ENCODE peak calls at places on chromosomes 11 and 22, in seven cellular contexts. L is heart left ventricle, G is IMR-90, J is endodermal cell, V is hepatocyte, B is suprapubic skin, R is esophagus squamous epithelium. N is an unnamed sample.

GRCh38 chr11:45580399-45580798 is 85.0 kb downstream of the CHST1 start:
- DNase-seq in L (no peak), G (peak; percentile 34), J (peak; percentile 87), V (peak; percentile 61), B (no peak), R (no peak), N (no peak)

GRCh38 chr11:29135504-29135903 is 881.3 kb downstream of the KCNA4 start:
- DNase-seq in L (no peak), G (peak; percentile 80), J (no peak), V (no peak), B (no peak), R (no peak), N (no peak)

GRCh38 chr11:95680169-95680929 is 109.2 kb downstream of the FAM76B start:
- DNase-seq in L (no peak), G (peak; percentile 85), J (no peak), V (peak; percentile 66), B (no peak), R (no peak), N (no peak)

GRCh38 chr11:35009941-35010337 is 93.5 kb downstream of the PDHX start:
- DNase-seq in L (no peak), G (no peak), J (no peak), V (no peak), B (no peak), R (no peak), N (no peak)

GRCh38 chr11:26987726-26988125 is 6.2 kb upstream of the FIBIN start:
- DNase-seq in L (no peak), G (peak; percentile 22), J (no peak), V (no peak), B (no peak), R (no peak), N (no peak)

GRCh38 chr11:128484172-128484571 is 103.2 kb downstream of the ETS1 start:
- DNase-seq in L (no peak), G (no peak), J (peak; percentile 71), V (no peak), B (no peak), R (no peak), N (no peak)

GRCh38 chr11:62392944-62393628 is 25.7 kb upstream of the SCGB1A1 start:
- DNase-seq in L (no peak), G (no peak), J (no peak), V (peak; percentile 51), B (no peak), R (no peak), N (no peak)

GRCh38 chr11:30608534-30608933 is 22.4 kb upstream of the MPPED2 start:
- DNase-seq in L (no peak), G (no peak), J (peak; percentile 53), V (no peak), B (no peak), R (no peak), N (no peak)

GRCh38 chr11:75667268-75667830 is 1.5 kb downstream of the MAP6 start:
- DNase-seq in L (peak; percentile 34), G (no peak), J (peak; percentile 85), V (peak; percentile 57), B (no peak), R (no peak), N (no peak)

GRCh38 chr11:86041975-86042378 is 26.9 kb downstream of the PICALM start:
- DNase-seq in L (peak; percentile 79), G (peak; percentile 94), J (peak; percentile 85), V (peak; percentile 87), B (no peak), R (no peak), N (peak; percentile 60)

GRCh38 chr11:68338041-68338800 is 25.8 kb downstream of the LRP5 start:
- DNase-seq in L (no peak), G (peak; percentile 72), J (no peak), V (no peak), B (no peak), R (no peak), N (no peak)

GRCh38 chr11:20197881-20198280 is 37.6 kb upstream of the DBX1 start:
- DNase-seq in L (no peak), G (no peak), J (no peak), V (no peak), B (no peak), R (no peak), N (no peak)

GRCh38 chr11:115005663-115006062 is 327.3 kb downstream of the NXPE2 start:
- DNase-seq in L (no peak), G (no peak), J (no peak), V (no peak), B (no peak), R (no peak), N (no peak)

GRCh38 chr11:73415854-73416615 is 39.8 kb downstream of the RELT start:
- DNase-seq in L (no peak), G (peak; percentile 55), J (no peak), V (no peak), B (no peak), R (no peak), N (peak; percentile 47)

GRCh38 chr11:117221775-117222517 is 9.9 kb downstream of the PCSK7 start:
- DNase-seq in L (peak; percentile 54), G (peak; percentile 72), J (peak; percentile 46), V (no peak), B (peak; percentile 82), R (no peak), N (peak; percentile 51)

GRCh38 chr11:46918087-46918751 is at the start of gene LRP4:
- DNase-seq in L (peak; percentile 66), G (no peak), J (peak; percentile 84), V (peak; percentile 68), B (no peak), R (no peak), N (no peak)

GRCh38 chr22:47691152-47691895 is 928.9 kb downstream of the TBC1D22A start:
- DNase-seq in L (no peak), G (no peak), J (no peak), V (no peak), B (no peak), R (no peak), N (no peak)

GRCh38 chr11:121356357-121356756 is 63.8 kb downstream of the SC5D start:
- DNase-seq in L (no peak), G (no peak), J (no peak), V (no peak), B (no peak), R (no peak), N (no peak)

GRCh38 chr11:7281083-7281482 is 29.4 kb downstream of the SYT9 start:
- DNase-seq in L (no peak), G (no peak), J (no peak), V (peak; percentile 29), B (no peak), R (no peak), N (no peak)

GRCh38 chr22:24801906-24802504 is 4.0 kb upstream of the SGSM1 start:
- DNase-seq in L (no peak), G (no peak), J (no peak), V (no peak), B (no peak), R (no peak), N (no peak)

GRCh38 chr11:69644071-69644961 is 3.4 kb downstream of the CCND1 start:
- DNase-seq in L (peak; percentile 87), G (peak; percentile 92), J (peak; percentile 67), V (peak; percentile 89), B (peak; percentile 79), R (no peak), N (peak; percentile 67)
- H3K4me3 ChIP-seq in L (peak overlapping the region; percentile 93), G (peak overlapping the region; percentile 98), J (no peak overlapping the region), V (no peak overlapping the region), B (peak overlapping the region; percentile 97), R (peak overlapping the region; percentile 85), N (peak overlapping the region; percentile 87)

DNA sequence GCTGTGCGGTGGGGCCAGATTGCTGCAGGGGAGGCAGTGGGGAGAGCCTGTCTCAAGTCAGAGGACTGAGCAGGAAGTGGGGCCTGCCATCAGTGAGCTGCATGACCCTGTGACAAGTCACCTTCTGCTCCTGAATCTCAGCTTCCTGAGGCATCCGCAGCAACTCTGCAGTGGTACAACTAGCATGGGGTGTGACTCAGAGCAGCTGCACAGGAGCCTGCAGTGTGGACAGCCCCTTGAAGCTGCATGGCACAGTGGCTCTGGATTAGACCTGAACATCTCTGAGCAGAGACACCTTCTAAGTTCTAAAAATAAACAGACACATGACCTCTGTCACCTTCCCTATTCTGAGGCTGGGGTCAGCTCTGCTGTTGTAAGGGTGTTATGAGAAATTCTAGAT is 18.0 kb downstream of the FAM227A start:
- DNase-seq in L (no peak), G (peak; percentile 31), J (no peak), V (no peak), B (no peak), R (no peak), N (no peak)
- TF ChIP-seq CTCF in L (no peak), G (no peak), J (no peak), V (no peak), B (no peak), R (no peak), N (no peak)

DNA sequence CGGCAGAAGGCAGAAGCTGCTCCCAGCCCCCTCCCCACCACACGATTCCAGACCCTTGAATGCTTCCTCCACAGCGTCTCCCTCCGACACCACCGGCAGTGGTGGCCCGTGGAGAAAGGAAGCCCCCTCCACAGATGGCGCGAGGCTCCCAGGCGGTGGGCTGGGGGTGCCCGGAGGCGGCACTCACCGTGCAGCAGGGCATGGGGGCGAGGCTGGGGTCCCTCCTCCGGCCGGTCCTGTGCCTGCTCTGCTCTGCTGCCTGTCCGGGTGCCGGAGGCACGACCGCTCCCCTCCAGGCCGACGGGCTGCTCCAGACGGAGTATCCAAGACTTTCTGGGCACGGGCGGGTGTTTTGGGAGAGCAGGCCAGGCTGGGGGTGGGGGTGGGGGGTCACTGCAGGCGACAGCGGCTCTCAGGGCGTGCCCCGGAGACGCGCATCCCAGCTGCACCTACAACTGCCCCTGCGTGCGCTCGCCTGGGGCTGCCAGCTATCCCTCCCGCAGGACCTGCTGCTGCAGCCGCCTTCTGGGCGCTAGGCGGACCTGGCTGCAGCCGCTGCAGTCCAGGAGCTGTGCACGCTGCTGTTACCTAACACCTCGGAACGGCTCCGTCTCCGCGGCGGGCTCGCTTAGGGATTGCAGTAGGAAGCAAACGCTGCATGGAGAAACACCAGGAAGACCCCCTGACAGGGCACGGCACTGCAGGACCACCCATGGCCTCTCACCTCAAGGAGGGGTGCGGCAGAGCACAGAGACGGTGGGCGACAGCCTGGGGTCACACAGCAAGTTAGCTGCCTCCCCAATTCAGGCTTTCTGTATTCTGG is 15.2 kb downstream of the MRGPRG start:
- DNase-seq in L (no peak), G (no peak), J (peak; percentile 78), V (peak; percentile 59), B (peak; percentile 74), R (no peak), N (no peak)
- H3K36me3 ChIP-seq in L (no peaks in the 10 kb centered on the region), G (no peaks in the 10 kb centered on the region), J (no peaks in the 10 kb centered on the region), V (no peaks in the 10 kb centered on the region), B (no peaks in the 10 kb centered on the region), R (no peaks in the 10 kb centered on the region), N (no peaks in the 10 kb centered on the region)

DNA sequence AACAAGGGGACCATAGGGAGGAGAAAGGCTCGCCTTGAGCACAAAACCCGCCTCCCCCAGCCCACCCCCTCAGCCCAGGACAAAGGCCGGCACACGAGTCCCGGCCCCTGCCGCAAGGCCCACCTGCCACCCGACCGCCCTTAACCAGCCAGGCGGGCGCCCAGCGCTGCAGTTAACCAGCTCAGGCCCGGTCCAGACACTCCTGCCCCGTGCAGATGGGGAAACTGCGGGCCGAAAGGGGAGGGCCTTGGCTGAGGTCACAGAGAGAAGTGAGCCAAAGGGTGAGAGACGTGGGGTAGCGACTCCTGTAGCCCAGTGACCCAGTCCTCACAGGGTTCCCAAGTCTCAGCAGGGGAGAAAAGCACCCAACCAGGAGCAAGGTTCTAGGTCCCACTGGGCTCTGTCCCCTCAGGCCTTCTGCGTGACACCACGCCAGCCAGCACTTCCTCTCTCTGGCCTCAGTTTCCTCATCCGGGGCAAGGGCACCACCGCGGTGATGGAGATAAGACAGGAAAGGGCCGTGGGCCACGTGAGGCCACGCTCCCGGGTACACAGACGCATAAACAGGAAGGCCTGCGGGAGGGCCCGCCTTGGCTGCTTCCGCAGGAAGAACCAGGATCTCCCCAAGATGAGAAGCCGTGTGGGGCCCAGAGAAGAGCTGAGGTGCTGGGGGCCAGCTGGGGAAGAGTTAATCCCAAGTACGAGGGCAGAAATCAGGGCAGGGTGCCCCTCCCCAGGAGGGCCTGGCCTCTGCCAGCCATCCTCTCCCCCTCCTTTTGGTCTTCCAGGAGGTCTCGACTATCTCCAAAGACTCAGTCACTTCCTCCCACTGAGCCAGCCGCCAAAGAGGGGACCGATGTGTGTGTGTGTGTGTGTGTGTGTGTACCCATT is 1.8 kb downstream of the MFNG start:
- DNase-seq in L (peak; percentile 78), G (no peak), J (no peak), V (no peak), B (no peak), R (peak; percentile 67), N (no peak)
- H3K4me3 ChIP-seq in L (peak overlapping the region; percentile 52), G (no peak overlapping the region), J (no peak overlapping the region), V (no peak overlapping the region), B (peak overlapping the region; percentile 44), R (peak overlapping the region; percentile 30), N (no peak overlapping the region)